ENCODE peak calls at places on chromosomes 3 and 15, in five cellular contexts. One of them, this sample, is unnamed.

GRCh38 chr3:196533260-196533681 is 18.1 kb upstream of the SMCO1 start:
- DNase-seq in body of pancreas: no peak
- DNase-seq in lower lobe of right lung: no peak
- DNase-seq in fibroblast of lung: no peak
- DNase-seq in HCT116: no peak
- DNase-seq in this sample: no peak

GRCh38 chr3:171306631-171307030 is 153.6 kb downstream of the TNIK start:
- DNase-seq in body of pancreas: peak
- DNase-seq in lower lobe of right lung: no peak
- DNase-seq in fibroblast of lung: peak
- DNase-seq in HCT116: no peak
- DNase-seq in this sample: no peak

GRCh38 chr3:122628567-122628966 is 51.1 kb downstream of the PARP15 start:
- DNase-seq in body of pancreas: no peak
- DNase-seq in lower lobe of right lung: no peak
- DNase-seq in fibroblast of lung: no peak
- DNase-seq in HCT116: no peak
- DNase-seq in this sample: no peak

GRCh38 chr3:59313365-59313764 is 263.5 kb upstream of the CFAP20DC start:
- DNase-seq in body of pancreas: peak
- DNase-seq in lower lobe of right lung: peak
- DNase-seq in fibroblast of lung: peak
- DNase-seq in HCT116: peak
- DNase-seq in this sample: no peak

GRCh38 chr15:53758412-53758811 is 1.1 kb downstream of the WDR72 start:
- DNase-seq in body of pancreas: no peak
- DNase-seq in lower lobe of right lung: no peak
- DNase-seq in fibroblast of lung: no peak
- DNase-seq in HCT116: no peak
- DNase-seq in this sample: no peak

GRCh38 chr3:157088506-157089454 is 71.2 kb downstream of the CCNL1 start:
- DNase-seq in body of pancreas: peak
- DNase-seq in lower lobe of right lung: peak
- DNase-seq in fibroblast of lung: peak
- DNase-seq in HCT116: peak
- DNase-seq in this sample: peak

GRCh38 chr15:67915374-67916050 is 75.7 kb upstream of the RNU6-1 start:
- DNase-seq in body of pancreas: peak
- DNase-seq in lower lobe of right lung: peak
- DNase-seq in fibroblast of lung: peak
- DNase-seq in HCT116: no peak
- DNase-seq in this sample: no peak

GRCh38 chr15:77531191-77532000 is 101.3 kb downstream of the LINGO1 start:
- DNase-seq in body of pancreas: no peak
- DNase-seq in lower lobe of right lung: peak
- DNase-seq in fibroblast of lung: no peak
- DNase-seq in HCT116: no peak
- DNase-seq in this sample: peak

GRCh38 chr3:12513694-12514446 is 29.6 kb downstream of the TSEN2 start:
- DNase-seq in body of pancreas: no peak
- DNase-seq in lower lobe of right lung: no peak
- DNase-seq in fibroblast of lung: no peak
- DNase-seq in HCT116: no peak
- DNase-seq in this sample: no peak

GRCh38 chr3:45896956-45897355 is 10.6 kb downstream of the CCR9 start:
- DNase-seq in body of pancreas: no peak
- DNase-seq in lower lobe of right lung: no peak
- DNase-seq in fibroblast of lung: peak
- DNase-seq in HCT116: no peak
- DNase-seq in this sample: no peak

GRCh38 chr3:42119558-42120355 is 28.6 kb downstream of the TRAK1 start:
- DNase-seq in body of pancreas: no peak
- DNase-seq in lower lobe of right lung: no peak
- DNase-seq in fibroblast of lung: no peak
- DNase-seq in HCT116: no peak
- DNase-seq in this sample: no peak

GRCh38 chr15:100671858-100672543 is 69.6 kb downstream of the ASB7 start:
- DNase-seq in body of pancreas: no peak
- DNase-seq in lower lobe of right lung: no peak
- DNase-seq in fibroblast of lung: peak
- DNase-seq in HCT116: peak
- DNase-seq in this sample: no peak

GRCh38 chr3:137948400-137949072 is 61.4 kb upstream of the CLDN18 start:
- DNase-seq in body of pancreas: no peak
- DNase-seq in lower lobe of right lung: no peak
- DNase-seq in fibroblast of lung: no peak
- DNase-seq in HCT116: no peak
- DNase-seq in this sample: no peak

GRCh38 chr3:14652-15051 is 181.9 kb upstream of the CHL1 start:
- DNase-seq in body of pancreas: no peak
- DNase-seq in lower lobe of right lung: no peak
- DNase-seq in fibroblast of lung: no peak
- DNase-seq in HCT116: no peak
- DNase-seq in this sample: no peak

GRCh38 chr3:159139326-159139725 is 337.5 kb downstream of the MFSD1 start:
- DNase-seq in body of pancreas: no peak
- DNase-seq in lower lobe of right lung: no peak
- DNase-seq in fibroblast of lung: no peak
- DNase-seq in HCT116: no peak
- DNase-seq in this sample: no peak

GRCh38 chr15:48427960-48428547 is 96.8 kb downstream of the DUT start:
- DNase-seq in body of pancreas: no peak
- DNase-seq in lower lobe of right lung: no peak
- DNase-seq in fibroblast of lung: peak
- DNase-seq in HCT116: no peak
- DNase-seq in this sample: no peak

GRCh38 chr3:171525437-171525836 is 65.2 kb upstream of the TNIK start:
- DNase-seq in body of pancreas: no peak
- DNase-seq in lower lobe of right lung: no peak
- DNase-seq in fibroblast of lung: no peak
- DNase-seq in HCT116: no peak
- DNase-seq in this sample: no peak

GRCh38 chr3:132638721-132639120 is 20.9 kb downstream of the ACAD11 start:
- DNase-seq in body of pancreas: no peak
- DNase-seq in lower lobe of right lung: no peak
- DNase-seq in fibroblast of lung: no peak
- DNase-seq in HCT116: no peak
- DNase-seq in this sample: no peak

GRCh38 chr3:71432044-71432970 is 151.2 kb downstream of the FOXP1 start:
- DNase-seq in body of pancreas: no peak
- DNase-seq in lower lobe of right lung: no peak
- DNase-seq in fibroblast of lung: no peak
- DNase-seq in HCT116: no peak
- DNase-seq in this sample: no peak

GRCh38 chr3:50442940-50443579 is 60.4 kb downstream of the CACNA2D2 start:
- DNase-seq in body of pancreas: peak
- DNase-seq in lower lobe of right lung: peak
- DNase-seq in fibroblast of lung: no peak
- DNase-seq in HCT116: no peak
- DNase-seq in this sample: no peak

GRCh38 chr3:105334138-105334882 is 32.4 kb upstream of the ALCAM start:
- DNase-seq in body of pancreas: no peak
- DNase-seq in lower lobe of right lung: no peak
- DNase-seq in fibroblast of lung: no peak
- DNase-seq in HCT116: no peak
- DNase-seq in this sample: no peak

GRCh38 chr3:8318002-8318649 is 183.5 kb upstream of the LMCD1 start:
- DNase-seq in body of pancreas: no peak
- DNase-seq in lower lobe of right lung: no peak
- DNase-seq in fibroblast of lung: peak
- DNase-seq in HCT116: no peak
- DNase-seq in this sample: no peak

GRCh38 chr15:35932541-35932940 is 386.6 kb upstream of the DPH6 start:
- DNase-seq in body of pancreas: no peak
- DNase-seq in lower lobe of right lung: no peak
- DNase-seq in fibroblast of lung: no peak
- DNase-seq in HCT116: no peak
- DNase-seq in this sample: no peak

GRCh38 chr15:66389098-66389858 is 2.6 kb downstream of the MAP2K1 start:
- DNase-seq in body of pancreas: no peak
- DNase-seq in lower lobe of right lung: no peak
- DNase-seq in fibroblast of lung: no peak
- DNase-seq in HCT116: no peak
- DNase-seq in this sample: no peak

GRCh38 chr3:127544151-127544805 is 46.3 kb downstream of the TPRA1 start:
- DNase-seq in body of pancreas: peak
- DNase-seq in lower lobe of right lung: peak
- DNase-seq in fibroblast of lung: peak
- DNase-seq in HCT116: peak
- DNase-seq in this sample: no peak

GRCh38 chr3:94482686-94483085 is 419.8 kb downstream of the NSUN3 start:
- DNase-seq in body of pancreas: no peak
- DNase-seq in lower lobe of right lung: no peak
- DNase-seq in fibroblast of lung: no peak
- DNase-seq in HCT116: no peak
- DNase-seq in this sample: no peak

GRCh38 chr15:62390793-62391543 is 225.9 kb upstream of the C2CD4B start:
- DNase-seq in body of pancreas: peak
- DNase-seq in lower lobe of right lung: peak
- DNase-seq in fibroblast of lung: peak
- DNase-seq in HCT116: no peak
- DNase-seq in this sample: peak

GRCh38 chr3:184040010-184040409 is 8.5 kb downstream of the HTR3D start:
- DNase-seq in body of pancreas: peak
- DNase-seq in lower lobe of right lung: no peak
- DNase-seq in fibroblast of lung: peak
- DNase-seq in HCT116: peak
- DNase-seq in this sample: no peak

GRCh38 chr3:35426581-35426980 is 212.7 kb upstream of the ARPP21 start:
- DNase-seq in body of pancreas: no peak
- DNase-seq in lower lobe of right lung: no peak
- DNase-seq in fibroblast of lung: no peak
- DNase-seq in HCT116: no peak
- DNase-seq in this sample: no peak

GRCh38 chr15:26864664-26865191 is 2.1 kb upstream of the GABRA5 start:
- DNase-seq in body of pancreas: peak
- DNase-seq in lower lobe of right lung: no peak
- DNase-seq in fibroblast of lung: peak
- DNase-seq in HCT116: no peak
- DNase-seq in this sample: no peak

GRCh38 chr3:65597225-65597951 is 441.3 kb downstream of the MAGI1 start:
- DNase-seq in body of pancreas: peak
- DNase-seq in lower lobe of right lung: no peak
- DNase-seq in fibroblast of lung: peak
- DNase-seq in HCT116: no peak
- DNase-seq in this sample: no peak
- TF ChIP-seq CTCF in body of pancreas: no peak
- TF ChIP-seq CTCF in lower lobe of right lung: no peak
- TF ChIP-seq CTCF in fibroblast of lung: no peak
- TF ChIP-seq CTCF in HCT116: no peak
- TF ChIP-seq CTCF in this sample: no peak

DNA sequence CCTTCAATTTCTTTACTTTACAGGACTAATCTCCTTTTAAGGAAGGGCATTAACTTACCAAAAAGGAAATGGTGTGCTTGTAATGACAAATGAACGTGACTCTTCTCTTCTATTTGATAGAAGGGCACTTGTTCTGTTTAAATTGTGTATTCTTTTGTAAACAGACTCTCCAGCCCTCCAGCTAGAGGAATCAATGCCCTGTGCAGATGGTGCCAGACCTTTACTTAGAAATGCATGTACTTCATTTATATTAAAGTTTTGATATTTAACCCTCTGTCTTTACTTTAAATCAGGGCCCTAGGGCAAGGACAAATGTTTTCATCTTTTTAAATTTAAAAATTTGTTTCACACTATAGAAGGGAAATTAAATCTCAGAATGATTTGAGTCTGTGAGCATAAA is 355.1 kb downstream of the GBE1 start:
- DNase-seq in body of pancreas: no peak
- DNase-seq in lower lobe of right lung: no peak
- DNase-seq in fibroblast of lung: no peak
- DNase-seq in HCT116: no peak
- DNase-seq in this sample: no peak
- H3K27ac ChIP-seq in body of pancreas: no peak
- H3K27ac ChIP-seq in lower lobe of right lung: no peak
- H3K27ac ChIP-seq in fibroblast of lung: no peak
- H3K27ac ChIP-seq in HCT116: no peak
- H3K27ac ChIP-seq in this sample: no peak

DNA sequence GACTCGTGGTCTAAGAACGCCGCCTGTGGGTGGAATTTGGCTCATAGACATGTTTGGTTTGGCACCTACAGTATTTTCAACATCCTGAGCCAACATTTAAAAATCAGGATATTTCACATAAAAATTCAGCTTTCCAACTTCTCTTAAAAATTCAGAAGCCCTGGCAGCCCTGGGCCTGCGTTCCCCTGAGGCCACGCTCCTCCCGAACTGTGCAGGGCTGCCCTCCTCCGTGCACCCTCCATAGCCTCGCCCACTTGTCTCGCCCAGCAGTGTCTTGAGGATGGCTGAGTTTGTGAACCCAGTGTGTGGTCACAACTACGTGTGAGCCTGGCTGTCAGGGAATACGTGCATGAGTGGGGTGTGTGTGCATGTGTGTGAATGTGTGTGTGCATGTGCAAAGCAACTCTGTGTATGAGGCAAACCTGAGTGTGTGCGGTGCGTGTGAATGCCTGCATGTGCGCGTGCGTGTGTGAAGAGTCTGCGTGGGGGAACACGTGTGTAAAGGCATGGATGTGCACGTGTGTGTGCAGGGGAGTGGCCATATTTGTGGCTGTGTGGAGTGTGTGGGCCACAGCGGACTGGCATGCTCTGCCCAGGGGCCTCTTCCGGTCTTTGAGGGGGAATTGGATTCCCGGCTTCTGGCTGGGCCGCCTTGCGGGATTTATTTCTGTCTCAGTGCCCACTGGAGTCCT is 30.9 kb downstream of the PTH1R start:
- DNase-seq in body of pancreas: peak
- DNase-seq in lower lobe of right lung: peak
- DNase-seq in fibroblast of lung: peak
- DNase-seq in HCT116: no peak
- DNase-seq in this sample: peak
- TF ChIP-seq CTCF in body of pancreas: no peak
- TF ChIP-seq CTCF in lower lobe of right lung: peak
- TF ChIP-seq CTCF in fibroblast of lung: peak
- TF ChIP-seq CTCF in HCT116: no peak
- TF ChIP-seq CTCF in this sample: no peak

GRCh38 chr3:24042879-24043567 is 97.9 kb downstream of the NR1D2 start:
- DNase-seq in body of pancreas: no peak
- DNase-seq in lower lobe of right lung: no peak
- DNase-seq in fibroblast of lung: no peak
- DNase-seq in HCT116: no peak
- DNase-seq in this sample: no peak
- H3K27ac ChIP-seq in body of pancreas: no peak
- H3K27ac ChIP-seq in lower lobe of right lung: peak
- H3K27ac ChIP-seq in fibroblast of lung: peak
- H3K27ac ChIP-seq in HCT116: no peak
- H3K27ac ChIP-seq in this sample: no peak

DNA sequence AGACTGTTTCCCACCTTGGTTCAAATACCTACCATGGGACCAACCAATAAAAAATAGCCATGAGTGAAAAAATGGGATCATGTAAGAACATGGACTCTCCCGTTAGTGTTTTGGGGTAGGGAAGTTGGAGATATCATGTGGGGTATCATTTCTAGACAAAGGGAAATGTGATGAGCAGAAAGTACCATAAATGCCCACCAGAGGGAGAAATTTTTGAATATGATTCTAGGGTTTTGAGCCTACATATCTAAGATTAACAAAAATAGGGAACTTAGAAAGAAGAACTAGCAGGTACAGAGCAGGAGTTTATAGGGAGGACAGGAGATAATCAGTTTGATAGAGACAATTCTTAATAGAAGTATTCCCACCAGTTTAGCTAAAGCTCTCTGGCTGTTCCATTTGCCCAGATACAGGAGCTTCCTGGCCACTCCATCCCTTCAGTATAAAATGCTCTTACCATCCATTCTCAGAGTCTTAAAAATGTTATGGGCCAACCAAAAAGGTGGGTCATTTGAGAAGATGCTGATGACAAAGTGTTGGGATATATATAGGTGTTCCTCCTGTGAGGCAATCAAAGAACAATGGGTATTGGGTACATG is 3.6 kb upstream of the CPOX start:
- DNase-seq in body of pancreas: no peak
- DNase-seq in lower lobe of right lung: no peak
- DNase-seq in fibroblast of lung: peak
- DNase-seq in HCT116: peak
- DNase-seq in this sample: no peak
- TF ChIP-seq CTCF in body of pancreas: peak
- TF ChIP-seq CTCF in lower lobe of right lung: peak
- TF ChIP-seq CTCF in fibroblast of lung: peak
- TF ChIP-seq CTCF in HCT116: peak
- TF ChIP-seq CTCF in this sample: peak